ENCODE peak calls at places on chromosomes 3 and 15, in seven cellular contexts. B is HepG2, D is H1, F is K562, Y is HCT116, K is GM12878, M is SK-N-SH. Z is an unnamed sample.

GRCh38 chr3:174268061-174268460 is 591.1 kb upstream of the NAALADL2 start:
- DNase-seq in D (no peak), K (no peak), Y (no peak), B (no peak), M (no peak), F (no peak), Z (no peak)

GRCh38 chr3:158683216-158683975 is 10.9 kb upstream of the LXN start:
- DNase-seq in K (no peak), Y (no peak), F (no peak), M (no peak), B (no peak), D (no peak), Z (no peak)

GRCh38 chr15:55267401-55268053 is 22.1 kb downstream of the RAB27A start:
- DNase-seq in M (peak; percentile 32), D (no peak), F (peak; percentile 35), Y (no peak), K (no peak), B (no peak), Z (no peak)

GRCh38 chr3:119258915-119259314 is 18.2 kb upstream of the B4GALT4 start:
- DNase-seq in B (no peak), K (no peak), D (no peak), Y (no peak), M (no peak), F (no peak), Z (no peak)

GRCh38 chr15:90839187-90840071 is 29.0 kb upstream of the FURIN start:
- DNase-seq in K (no peak), F (no peak), Y (no peak), D (peak; percentile 85), M (no peak), B (peak; percentile 21), Z (peak; percentile 49)

GRCh38 chr3:7897643-7898042 is 604.0 kb upstream of the LMCD1 start:
- DNase-seq in M (no peak), Y (no peak), F (no peak), K (no peak), B (no peak), D (no peak), Z (no peak)

GRCh38 chr15:67812232-67812631 is 13.1 kb upstream of the SKOR1 start:
- DNase-seq in K (no peak), D (no peak), F (no peak), M (no peak), Y (no peak), B (no peak), Z (no peak)

GRCh38 chr15:90845201-90845949 is 23.0 kb upstream of the FURIN start:
- DNase-seq in K (peak; percentile 50), B (no peak), D (no peak), M (no peak), Y (no peak), F (peak; percentile 41), Z (no peak)

GRCh38 chr3:97971679-97972567 is at the start of gene RIOX2:
- DNase-seq in D (no peak), K (peak; percentile 21), F (peak; percentile 73), M (peak; percentile 90), Y (peak; percentile 32), B (peak; percentile 52), Z (peak; percentile 88)

GRCh38 chr3:116067275-116067674 is 378.0 kb downstream of the LSAMP start:
- DNase-seq in F (no peak), M (no peak), D (no peak), K (no peak), B (no peak), Y (no peak), Z (no peak)

GRCh38 chr3:117706037-117706436 is 996.5 kb downstream of the TUSC7 start:
- DNase-seq in B (no peak), K (no peak), F (no peak), M (no peak), D (no peak), Y (no peak), Z (no peak)

GRCh38 chr15:101684384-101684783 is 32.2 kb upstream of the TM2D3 start:
- DNase-seq in M (no peak), Y (no peak), F (no peak), D (no peak), K (no peak), B (no peak), Z (no peak)

GRCh38 chr3:141337523-141337854 is 30.8 kb upstream of the ZBTB38 start:
- DNase-seq in Y (no peak), K (no peak), D (no peak), M (no peak), F (no peak), B (no peak), Z (no peak)

GRCh38 chr15:26665950-26666921 is 106.6 kb downstream of the GABRB3 start:
- DNase-seq in K (no peak), B (no peak), D (no peak), Y (no peak), F (no peak), M (no peak), Z (peak; percentile 7)

GRCh38 chr3:186320862-186321568 is 41.0 kb downstream of the DGKG start:
- DNase-seq in F (no peak), M (no peak), D (no peak), Y (no peak), B (no peak), K (no peak), Z (no peak)
- TF ChIP-seq JUND in F (no peak), M (no peak), D (no peak), Y (no peak), B (no peak), K (no peak), Z (no peak)

GRCh38 chr3:15312550-15312949 is 19.8 kb downstream of the SH3BP5 start:
- DNase-seq in K (no peak), M (no peak), F (no peak), D (no peak), B (no peak), Y (no peak), Z (no peak)

GRCh38 chr3:15307580-15307979 is 24.8 kb downstream of the SH3BP5 start:
- DNase-seq in M (no peak), Y (no peak), D (no peak), F (no peak), B (no peak), K (no peak), Z (no peak)

GRCh38 chr3:15306979-15307359 is 25.4 kb downstream of the SH3BP5 start:
- DNase-seq in F (no peak), Y (no peak), K (no peak), M (no peak), B (no peak), D (no peak), Z (no peak)

GRCh38 chr3:15313461-15313860 is 18.9 kb downstream of the SH3BP5 start:
- DNase-seq in K (no peak), M (no peak), B (no peak), F (no peak), D (no peak), Y (no peak), Z (no peak)

GRCh38 chr3:15309662-15310335 is 22.6 kb downstream of the SH3BP5 start:
- DNase-seq in D (no peak), M (no peak), K (no peak), Y (no peak), F (no peak), B (no peak), Z (no peak)
- TF ChIP-seq JUND in D (no peak), M (no peak), K (no peak), Y (no peak), F (no peak), B (no peak), Z (no peak)

GRCh38 chr15:92817339-92817886 is 82.7 kb upstream of the CHD2 start:
- DNase-seq in F (peak; percentile 50), B (no peak), M (no peak), Y (no peak), K (no peak), D (no peak), Z (no peak)
- TF ChIP-seq JUND in F (no peak), B (no peak), M (no peak), Y (no peak), K (no peak), D (no peak), Z (no peak)

DNA sequence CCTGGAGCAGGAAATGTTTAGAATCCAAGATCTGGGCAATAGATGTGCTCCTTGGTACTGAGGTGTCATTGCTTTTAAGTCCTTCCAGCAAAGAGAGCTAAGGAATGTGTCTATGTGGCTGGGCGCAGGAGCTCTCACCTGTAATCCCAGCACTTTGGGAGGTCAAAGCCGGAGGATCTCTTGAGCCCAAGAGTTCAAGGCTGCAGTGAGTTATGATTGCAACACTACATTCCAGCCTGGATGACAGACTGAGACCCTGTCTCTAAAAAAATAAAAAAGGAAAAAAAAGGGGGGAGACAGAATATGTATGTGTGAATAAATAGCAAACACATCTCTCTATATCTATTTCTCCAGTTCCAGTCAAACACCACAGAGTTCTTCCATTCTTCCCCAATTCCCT is 4.3 kb upstream of the GPR62 start:
- DNase-seq in K (no peak), Y (no peak), F (no peak), M (no peak), D (no peak), B (no peak), Z (no peak)
- TF ChIP-seq JUND in K (no peak), Y (no peak), F (no peak), M (no peak), D (no peak), B (no peak), Z (no peak)

GRCh38 chr3:31117854-31118253 is 223.4 kb upstream of the GADL1 start:
- DNase-seq in Y (no peak), F (no peak), B (no peak), M (no peak), K (no peak), D (no peak), Z (no peak)

GRCh38 chr3:31116651-31117050 is 222.2 kb upstream of the GADL1 start:
- DNase-seq in M (no peak), B (no peak), K (no peak), D (no peak), F (no peak), Y (no peak), Z (no peak)

GRCh38 chr3:31114929-31115283 is 220.4 kb upstream of the GADL1 start:
- DNase-seq in Y (no peak), F (peak; percentile 17), K (no peak), B (no peak), D (no peak), M (no peak), Z (no peak)
- TF ChIP-seq JUND in Y (no peak), F (peak; percentile 69), K (no peak), B (no peak), D (no peak), M (no peak), Z (no peak)

GRCh38 chr3:54342676-54343075 is 220.3 kb downstream of the CACNA2D3 start:
- DNase-seq in F (no peak), M (no peak), K (no peak), B (no peak), Y (no peak), D (no peak), Z (no peak)
- TF ChIP-seq JUND in F (no peak), M (no peak), K (no peak), B (no peak), Y (no peak), D (no peak), Z (no peak)

DNA sequence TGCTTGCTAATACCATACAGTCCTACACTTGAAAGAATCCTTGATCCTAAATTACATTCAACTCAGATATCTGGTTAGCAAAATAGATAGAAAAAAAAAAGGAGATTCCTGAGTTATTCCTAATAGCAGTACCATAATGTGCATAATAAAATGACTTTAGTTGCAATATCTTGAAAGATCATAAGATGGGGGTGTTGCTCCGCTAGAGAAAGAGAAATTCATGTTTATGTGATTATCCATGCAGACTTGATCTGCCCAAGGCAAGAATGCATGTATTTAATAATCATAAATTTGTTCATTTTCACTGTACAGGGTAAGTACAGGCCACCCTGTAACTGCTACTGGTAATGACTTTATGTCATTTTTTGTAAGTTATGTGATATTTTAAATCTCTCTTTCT is 84.7 kb downstream of the HCN4 start:
- DNase-seq in F (no peak), Y (no peak), D (no peak), M (peak; percentile 56), K (no peak), B (no peak), Z (peak; percentile 10)
- TF ChIP-seq JUND in F (no peak), Y (no peak), D (no peak), M (no peak), K (no peak), B (no peak), Z (no peak)